ENCODE peak calls at places on chromosomes 4 and X, in four cellular contexts. T is NCI-H2171 treated with DMSO at 0.1 percent for 48 hours; W is CD4-positive, alpha-beta T cell; K is smooth muscle cell of the brain vasculature. Q is an unnamed sample.

GRCh38 chr4:121421594-121421993 is 40.8 kb upstream of the QRFPR start:
- DNase-seq in T (no peak), W (no peak), K (no peak), Q (no peak)

GRCh38 chr4:13922873-13923645 is 295.5 kb upstream of the BOD1L1 start:
- DNase-seq in T (no peak), W (no peak), K (no peak), Q (no peak)

GRCh38 chr4:3046149-3046548 is 28.2 kb downstream of the HTT-AS start:
- DNase-seq in T (no peak), W (no peak), K (no peak), Q (no peak)

GRCh38 chrX:35726176-35726575 is 72.0 kb upstream of the MAGEB16 start:
- DNase-seq in T (peak; percentile 2), W (no peak), K (no peak), Q (peak; percentile 16)

GRCh38 chr4:148261861-148262260 is 180.4 kb downstream of the NR3C2 start:
- DNase-seq in T (no peak), W (no peak), K (no peak), Q (peak; percentile 6)

GRCh38 chr4:101414496-101414895 is 67.2 kb upstream of the PPP3CA start:
- DNase-seq in T (no peak), W (no peak), K (peak; percentile 9), Q (no peak)

GRCh38 chr4:142307857-142308256 is 538.2 kb downstream of the INPP4B start:
- DNase-seq in T (no peak), W (no peak), K (no peak), Q (no peak)

GRCh38 chr4:26207631-26208030 is 113.2 kb upstream of the RBPJ start:
- DNase-seq in T (no peak), W (no peak), K (no peak), Q (no peak)

GRCh38 chrX:15838017-15838416 is 16.6 kb downstream of the AP1S2 start:
- DNase-seq in T (no peak), W (no peak), K (no peak), Q (peak; percentile 4)

Q was measured in H4.